ENCODE peak calls at places on chromosomes 6 and 20, in four cellular contexts. W, D, H and P are unnamed samples.

GRCh38 chr20:47438464-47439381 is 63.0 kb upstream of the NCOA3 start:
- DNase-seq in W (no peak), D (no peak), H (peak), P (no peak)

GRCh38 chr6:15510121-15510520 is 152.7 kb downstream of the DTNBP1 start:
- DNase-seq in W (no peak), D (no peak), H (no peak), P (no peak)

GRCh38 chr20:56796345-56796744 is 167.2 kb downstream of the TFAP2C start:
- DNase-seq in D (no peak), W (no peak), H (no peak), P (no peak)

GRCh38 chr6:33961686-33962085 is 157.9 kb upstream of the MLN start:
- DNase-seq in D (no peak), H (no peak), W (no peak), P (no peak)

GRCh38 chr20:25223179-25223661 is 24.7 kb upstream of the PYGB start:
- DNase-seq in W (no peak), D (no peak), H (peak), P (no peak)

GRCh38 chr6:113645986-113646385 is 211.2 kb upstream of the MARCKS start:
- DNase-seq in D (no peak), W (no peak), H (no peak), P (no peak)

GRCh38 chr20:47210470-47210869 is 146.0 kb downstream of the ZMYND8 start:
- DNase-seq in H (no peak), W (no peak), D (no peak), P (no peak)

GRCh38 chr20:50721881-50722281 is 9.5 kb upstream of the PARD6B start:
- DNase-seq in D (no peak), W (no peak), H (no peak), P (no peak)

GRCh38 chr6:116200619-116201249 is 53.1 kb downstream of the TSPYL4 start:
- DNase-seq in W (no peak), D (no peak), H (no peak), P (no peak)

GRCh38 chr20:45359406-45360148 is 3.4 kb upstream of the SYS1 start:
- DNase-seq in W (no peak), D (no peak), H (no peak), P (no peak)

GRCh38 chr20:49832632-49833327 is 20.2 kb downstream of the SLC9A8 start:
- DNase-seq in W (no peak), D (no peak), H (no peak), P (no peak)

GRCh38 chr6:169452117-169452868 is 198.6 kb upstream of the THBS2 start:
- DNase-seq in H (no peak), D (no peak), W (no peak), P (no peak)

GRCh38 chr6:144104898-144105487 is 9.6 kb upstream of the SF3B5 start:
- DNase-seq in W (peak), D (peak), H (peak), P (peak)

GRCh38 chr6:113858067-113858604 is 991 bp downstream of the MARCKS start:
- DNase-seq in W (peak), D (peak), H (peak), P (peak)

GRCh38 chr20:62020935-62021701 is 44.6 kb downstream of the TAF4 start:
- DNase-seq in D (no peak), W (no peak), H (no peak), P (no peak)

GRCh38 chr20:59640267-59640666 is 35.9 kb downstream of the PHACTR3 start:
- DNase-seq in H (no peak), D (no peak), W (no peak), P (no peak)

GRCh38 chr6:15368873-15369272 is 123.0 kb downstream of the JARID2 start:
- DNase-seq in W (no peak), H (no peak), D (no peak), P (no peak)

GRCh38 chr20:5531318-5532081 is 214.7 kb upstream of the PROKR2 start:
- DNase-seq in W (no peak), D (no peak), H (no peak), P (no peak)

GRCh38 chr6:137641474-137642077 is 147.4 kb upstream of the OLIG3 start:
- DNase-seq in W (peak), D (peak), H (peak), P (peak)

GRCh38 chr20:24573557-24573956 is 104.1 kb downstream of the SYNDIG1 start:
- DNase-seq in D (no peak), W (no peak), H (no peak), P (no peak)

GRCh38 chr6:156880913-156881312 is 103.7 kb downstream of the ARID1B start:
- DNase-seq in D (peak), W (no peak), H (no peak), P (no peak)

GRCh38 chr6:46730918-46731461 is 4.2 kb downstream of the PLA2G7 start:
- DNase-seq in H (no peak), W (no peak), D (no peak), P (no peak)

GRCh38 chr20:43960231-43960630 is 45.6 kb downstream of the TOX2 start:
- DNase-seq in W (no peak), D (no peak), H (no peak), P (no peak)

GRCh38 chr20:41657655-41658054 is 39.5 kb upstream of the CHD6 start:
- DNase-seq in H (no peak), W (no peak), D (no peak), P (no peak)

GRCh38 chr6:160360955-160361354 is 12.8 kb downstream of the SLC22A3 start:
- DNase-seq in H (no peak), W (no peak), D (no peak), P (no peak)

GRCh38 chr6:129929433-129929832 is 68.3 kb upstream of the TMEM244 start:
- DNase-seq in W (no peak), H (no peak), D (no peak), P (no peak)

GRCh38 chr6:5155901-5156300 is 70.8 kb downstream of the PPP1R3G start:
- DNase-seq in D (no peak), W (no peak), H (no peak), P (no peak)

GRCh38 chr6:57172136-57173055 is at the start of gene BAG2:
- DNase-seq in W (peak), H (peak), D (peak), P (peak)

GRCh38 chr20:9609892-9610502 is 95.6 kb downstream of the LAMP5 start:
- DNase-seq in H (peak), D (peak), W (peak), P (peak)

GRCh38 chr6:50965495-50965894 is 146.8 kb downstream of the TFAP2B start:
- DNase-seq in D (no peak), W (no peak), H (no peak), P (no peak)

GRCh38 chr6:39029156-39030011 is 19.2 kb upstream of the GLP1R start:
- DNase-seq in H (peak), W (no peak), D (no peak), P (no peak)

GRCh38 chr20:36666181-36666740 is 20.3 kb upstream of the SLA2 start:
- DNase-seq in W (no peak), D (no peak), H (no peak), P (no peak)

GRCh38 chr6:167661456-167662103 is 165.1 kb upstream of the AFDN start:
- DNase-seq in H (no peak), W (no peak), D (no peak), P (no peak)

GRCh38 chr6:56521988-56522387 is 120.7 kb downstream of the DST start:
- DNase-seq in W (no peak), H (peak), D (no peak), P (no peak)

GRCh38 chr6:128204621-128205020 is 303.8 kb upstream of the THEMIS start:
- DNase-seq in H (peak), D (no peak), W (no peak), P (no peak)

GRCh38 chr6:7649037-7649810 is 59.2 kb downstream of the SNRNP48 start:
- DNase-seq in H (no peak), W (no peak), D (no peak), P (no peak)